ENCODE peak calls at places on chromosomes 1 and 21, in five cellular contexts. S, B, M, T and W are unnamed samples.

GRCh38 chr1:28594661-28595411 is 2.8 kb downstream of the RAB42 start:
- DNase-seq in S (no peak), B (no peak), M (no peak), T (peak), W (no peak)

GRCh38 chr1:44903261-44903660 is 60.2 kb upstream of the PTCH2 start:
- DNase-seq in S (no peak), B (no peak), M (no peak), T (no peak), W (no peak)

GRCh38 chr1:15065291-15065690 is 88.3 kb upstream of the TMEM51 start:
- DNase-seq in S (no peak), B (no peak), M (no peak), T (no peak), W (no peak)

GRCh38 chr1:231841616-231842344 is 215.2 kb downstream of the DISC1 start:
- DNase-seq in S (no peak), B (no peak), M (peak), T (no peak), W (no peak)

GRCh38 chr1:16352842-16353535 is 709 bp upstream of the FBXO42 start:
- DNase-seq in S (no peak), B (no peak), M (no peak), T (no peak), W (no peak)

GRCh38 chr1:64479874-64480273 is 9.9 kb downstream of the CACHD1 start:
- DNase-seq in S (no peak), B (no peak), M (no peak), T (no peak), W (no peak)

GRCh38 chr1:107139833-107140702 is 771 bp upstream of the NTNG1 start:
- DNase-seq in S (peak), B (peak), M (no peak), T (peak), W (no peak)

GRCh38 chr21:41171210-41171609 is 3.2 kb downstream of the BACE2 start:
- DNase-seq in S (no peak), B (peak), M (no peak), T (no peak), W (no peak)

GRCh38 chr1:107691542-107691941 is 273.4 kb downstream of the VAV3 start:
- DNase-seq in S (no peak), B (no peak), M (no peak), T (no peak), W (no peak)

GRCh38 chr1:179082308-179083030 is 599 bp downstream of the TOR3A start:
- DNase-seq in S (peak), B (peak), M (peak), T (peak), W (no peak)

GRCh38 chr1:150563340-150564038 is 14.3 kb downstream of the ADAMTSL4 start:
- DNase-seq in S (no peak), B (peak), M (no peak), T (no peak), W (no peak)

GRCh38 chr1:7401814-7402547 is 369.1 kb upstream of the VAMP3 start:
- DNase-seq in S (no peak), B (peak), M (peak), T (no peak), W (no peak)

GRCh38 chr1:26833432-26834405 is 7.2 kb downstream of the ZDHHC18 start:
- DNase-seq in S (no peak), B (peak), M (no peak), T (no peak), W (no peak)
- TF ChIP-seq CTCF in S (no peak), B (peak), M (no peak), T (no peak), W (no peak)

GRCh38 chr1:152486400-152487006 is 24.1 kb upstream of the LCE5A start:
- DNase-seq in S (peak), B (peak), M (peak), T (no peak), W (no peak)
- TF ChIP-seq CTCF in S (peak), B (no peak), M (peak), T (no peak), W (peak)

GRCh38 chr1:4061521-4062031 is 161.5 kb upstream of the C1orf174 start:
- DNase-seq in S (no peak), B (no peak), M (no peak), T (no peak), W (no peak)

GRCh38 chr1:4062560-4062959 is 162.5 kb upstream of the C1orf174 start:
- DNase-seq in S (no peak), B (no peak), M (no peak), T (no peak), W (no peak)

GRCh38 chr1:4059270-4059669 is 159.2 kb upstream of the C1orf174 start:
- DNase-seq in S (no peak), B (no peak), M (no peak), T (no peak), W (no peak)

GRCh38 chr1:4062041-4062440 is 162.0 kb upstream of the C1orf174 start:
- DNase-seq in S (no peak), B (no peak), M (no peak), T (no peak), W (no peak)

DNA sequence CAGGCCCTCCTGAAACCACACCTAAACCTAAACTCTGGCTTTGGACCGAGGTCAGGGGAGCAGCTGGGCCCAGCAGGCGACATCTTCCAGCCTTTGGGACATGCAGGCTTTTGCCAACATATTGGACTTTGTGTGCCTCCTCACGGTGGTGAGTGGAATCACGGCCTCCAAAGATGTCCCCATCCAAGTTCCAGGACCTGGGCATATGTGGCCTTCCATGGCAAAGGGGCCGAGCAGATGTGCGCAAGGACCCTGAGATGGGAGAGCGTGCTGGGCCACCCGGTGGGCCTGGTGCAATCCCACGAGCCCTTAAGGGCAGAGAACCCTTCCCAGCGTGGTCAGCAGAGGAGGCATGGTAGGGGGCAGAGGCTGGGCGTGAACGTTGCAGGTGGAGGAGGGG is 160.8 kb upstream of the C1orf174 start:
- DNase-seq in S (no peak), B (no peak), M (no peak), T (no peak), W (no peak)
- TF ChIP-seq CTCF in S (no peak), B (no peak), M (no peak), T (no peak), W (no peak)

DNA sequence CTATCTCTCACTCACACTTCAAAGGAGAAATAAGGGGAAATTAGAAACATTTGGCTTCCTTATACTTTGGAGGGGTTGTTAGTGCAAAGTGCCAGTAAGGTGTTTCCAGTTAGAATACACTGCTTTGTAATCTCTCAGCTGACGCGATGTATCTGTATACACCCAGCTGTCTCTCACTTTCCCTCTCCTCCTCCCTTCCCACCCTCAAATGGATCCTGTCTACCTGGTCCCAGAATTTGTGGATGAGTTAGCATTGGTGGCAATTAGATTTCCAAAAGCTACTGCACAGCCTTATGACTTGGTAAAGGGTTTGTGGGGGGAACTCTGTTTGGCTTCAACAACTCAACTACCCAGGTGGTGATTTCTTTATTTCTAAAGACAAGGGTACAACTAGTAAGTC is 10.5 kb downstream of the ATP1B1 start:
- DNase-seq in S (no peak), B (no peak), M (no peak), T (no peak), W (no peak)
- TF ChIP-seq CTCF in S (no peak), B (no peak), M (no peak), T (no peak), W (no peak)

GRCh38 chr1:156055649-156056048 is 1.1 kb downstream of the LAMTOR2 start:
- DNase-seq in S (no peak), B (no peak), M (no peak), T (no peak), W (no peak)

GRCh38 chr1:156055343-156055645 is 712 bp downstream of the LAMTOR2 start:
- DNase-seq in S (no peak), B (no peak), M (no peak), T (no peak), W (no peak)

GRCh38 chr1:156054500-156055342 is at the start of gene LAMTOR2:
- DNase-seq in S (peak), B (peak), M (peak), T (peak), W (peak)

GRCh38 chr1:156052862-156053769 is 482 bp downstream of the UBQLN4 start:
- DNase-seq in S (peak), B (peak), M (peak), T (peak), W (no peak)

GRCh38 chr1:156053770-156054499 is at the start of gene UBQLN4:
- DNase-seq in S (peak), B (peak), M (peak), T (peak), W (no peak)
- TF ChIP-seq CTCF in S (peak), B (no peak), M (peak), T (no peak), W (peak)

GRCh38 chr1:56754713-56755505 is 64.3 kb downstream of the FYB2 start:
- DNase-seq in S (no peak), B (no peak), M (no peak), T (no peak), W (no peak)

GRCh38 chr1:56755911-56756310 is 63.3 kb downstream of the FYB2 start:
- DNase-seq in S (no peak), B (no peak), M (no peak), T (no peak), W (no peak)

DNA sequence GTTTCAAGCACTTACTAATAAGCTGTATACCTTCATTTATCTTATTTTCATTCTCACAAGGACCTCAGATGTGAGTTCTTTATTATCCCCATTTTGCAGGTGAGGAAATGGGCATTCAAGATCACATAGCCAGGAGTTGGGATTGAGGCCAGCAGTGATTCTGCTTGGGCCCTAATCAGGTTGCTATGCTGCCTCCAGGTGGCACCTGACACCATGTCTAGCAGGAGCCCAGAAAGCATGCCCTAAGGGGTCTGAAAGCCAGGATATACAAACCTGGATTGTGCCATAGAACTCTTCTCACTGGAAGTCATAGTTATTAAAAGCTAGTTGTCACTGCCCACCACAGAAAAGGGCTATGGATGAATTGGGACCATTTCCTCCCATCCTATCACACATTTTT is 61.1 kb downstream of the FYB2 start:
- DNase-seq in S (no peak), B (no peak), M (no peak), T (peak), W (no peak)
- TF ChIP-seq CTCF in S (no peak), B (no peak), M (no peak), T (no peak), W (no peak)

DNA sequence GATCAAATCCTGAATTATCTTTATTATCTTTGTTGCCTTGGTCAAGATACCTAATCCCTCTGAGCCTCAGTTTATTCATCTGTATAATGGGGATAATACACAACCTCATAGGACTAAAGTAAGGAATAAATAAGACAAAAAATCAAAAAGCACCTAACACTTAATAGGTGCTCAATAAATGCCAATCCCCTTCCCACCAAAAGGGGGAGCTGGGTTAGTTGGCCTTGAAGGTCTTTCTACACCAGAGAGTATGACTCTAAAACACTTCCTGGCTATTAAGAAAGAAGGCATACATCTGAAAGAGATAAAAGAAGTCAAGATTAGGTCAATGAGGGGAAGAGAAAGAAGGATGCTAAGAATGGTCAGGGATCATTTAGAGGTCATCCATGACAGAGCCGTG is 11.1 kb downstream of the VSIG8 start:
- DNase-seq in S (no peak), B (no peak), M (no peak), T (no peak), W (no peak)
- TF ChIP-seq CTCF in S (no peak), B (no peak), M (no peak), T (no peak), W (peak)